ENCODE peak calls at places on chromosome 17, in eight cellular contexts. O, Z, K, U, M, W, P and A are unnamed samples.

GRCh38 chr17:12554251-12554650 is 111.4 kb upstream of the MYOCD start:
- DNase-seq in O (no peak), Z (no peak), K (no peak), U (no peak), M (no peak), W (no peak), P (no peak), A (no peak)

GRCh38 chr17:33864758-33865229 is 390.3 kb upstream of the CCL2 start:
- DNase-seq in O (no peak), Z (no peak), K (no peak), U (no peak), M (no peak), W (no peak), P (no peak), A (no peak)

GRCh38 chr17:29571883-29572681 is 3.6 kb downstream of the TP53I13 start:
- DNase-seq in O (no peak), Z (peak; percentile 56), K (no peak), U (peak; percentile 2), M (no peak), W (no peak), P (peak; percentile 32), A (no peak)

GRCh38 chr17:81030726-81031570 is 4.0 kb upstream of the BAIAP2 start:
- DNase-seq in O (no peak), Z (no peak), K (no peak), U (no peak), M (no peak), W (no peak), P (no peak), A (no peak)

GRCh38 chr17:76878568-76878967 is 10.4 kb downstream of the MGAT5B start:
- DNase-seq in O (no peak), Z (no peak), K (peak; percentile 36), U (no peak), M (no peak), W (no peak), P (no peak), A (no peak)

GRCh38 chr17:56887552-56888467 is 26.0 kb downstream of the TRIM25 start:
- DNase-seq in O (no peak), Z (no peak), K (no peak), U (peak; percentile 54), M (no peak), W (no peak), P (peak; percentile 28), A (no peak)

GRCh38 chr17:32671891-32672290 is 185.1 kb downstream of the CDK5R1 start:
- DNase-seq in O (no peak), Z (peak; percentile 19), K (no peak), U (no peak), M (no peak), W (no peak), P (no peak), A (no peak)

GRCh38 chr17:50947844-50948514 is 81.8 kb upstream of the TOB1 start:
- DNase-seq in O (no peak), Z (no peak), K (no peak), U (peak; percentile 49), M (no peak), W (no peak), P (no peak), A (no peak)

GRCh38 chr17:68908045-68908444 is 47.1 kb downstream of the ABCA8 start:
- DNase-seq in O (no peak), Z (no peak), K (no peak), U (no peak), M (no peak), W (no peak), P (no peak), A (no peak)

GRCh38 chr17:62675260-62675659 is 47.8 kb downstream of the MRC2 start:
- DNase-seq in O (no peak), Z (no peak), K (no peak), U (no peak), M (no peak), W (no peak), P (no peak), A (no peak)

GRCh38 chr17:37571674-37572073 is 37.5 kb downstream of the SYNRG start:
- DNase-seq in O (no peak), Z (no peak), K (no peak), U (no peak), M (no peak), W (no peak), P (no peak), A (no peak)

GRCh38 chr17:76444518-76445311 is 8.2 kb downstream of the UBE2O start:
- DNase-seq in O (no peak), Z (peak; percentile 55), K (peak; percentile 46), U (no peak), M (peak; percentile 73), W (no peak), P (no peak), A (no peak)

GRCh38 chr17:36786867-36787266 is 150.4 kb upstream of the LHX1 start:
- DNase-seq in O (no peak), Z (no peak), K (no peak), U (no peak), M (no peak), W (no peak), P (no peak), A (no peak)

GRCh38 chr17:2453325-2453724 is 52.5 kb upstream of the MNT start:
- DNase-seq in O (no peak), Z (no peak), K (no peak), U (no peak), M (no peak), W (no peak), P (no peak), A (no peak)

GRCh38 chr17:49574945-49575523 is 637 bp upstream of the NXPH3 start:
- DNase-seq in O (no peak), Z (no peak), K (no peak), U (no peak), M (no peak), W (no peak), P (no peak), A (no peak)

GRCh38 chr17:49577651-49577935 is 1.9 kb downstream of the NXPH3 start:
- DNase-seq in O (no peak), Z (no peak), K (no peak), U (no peak), M (no peak), W (no peak), P (no peak), A (no peak)

GRCh38 chr17:49576906-49577650 is 1.4 kb downstream of the NXPH3 start:
- DNase-seq in O (no peak), Z (no peak), K (no peak), U (no peak), M (no peak), W (no peak), P (peak; percentile 5), A (no peak)

GRCh38 chr17:49575524-49576120 is at the start of gene NXPH3:
- DNase-seq in O (peak; percentile 64), Z (peak; percentile 77), K (peak; percentile 75), U (no peak), M (peak; percentile 88), W (peak; percentile 91), P (peak; percentile 82), A (no peak)

DNA sequence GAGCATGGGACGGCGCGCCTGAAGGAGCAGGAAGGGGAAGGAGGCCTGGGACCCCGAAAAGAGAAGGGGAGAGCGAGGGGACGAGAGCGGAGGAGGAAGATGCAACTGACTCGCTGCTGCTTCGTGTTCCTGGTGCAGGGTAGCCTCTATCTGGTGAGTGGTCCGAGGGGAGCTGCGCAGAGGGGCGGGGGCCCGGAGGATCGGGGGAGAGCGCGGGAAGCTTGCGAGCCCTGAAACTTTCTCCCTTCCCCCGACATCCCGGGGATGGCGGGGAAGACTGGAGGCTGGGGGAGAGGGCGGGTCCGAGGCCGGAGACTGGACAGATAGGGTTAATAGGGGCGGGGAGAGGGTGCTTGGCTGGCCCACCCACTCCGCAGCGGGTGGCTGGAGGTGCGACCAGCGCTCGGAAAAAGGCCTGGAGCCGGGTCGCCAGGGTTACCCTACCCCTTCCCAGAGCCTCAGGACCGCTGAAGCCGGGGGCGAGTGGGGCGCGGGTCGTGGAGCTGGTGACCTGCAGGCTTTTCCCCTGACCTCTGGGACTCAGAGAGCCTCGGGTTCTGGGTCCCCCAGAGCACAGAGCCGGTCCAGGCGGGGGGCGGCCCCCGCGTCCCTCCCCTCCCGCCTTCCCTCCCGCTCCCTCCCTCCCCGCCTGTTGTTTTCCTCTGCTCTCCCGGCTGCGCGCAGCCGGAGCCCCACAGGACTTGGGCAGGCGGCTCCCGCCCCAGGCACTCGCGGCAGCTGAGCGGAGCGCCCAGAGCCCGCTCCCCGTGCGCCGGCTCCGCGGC is 642 bp downstream of the NXPH3 start:
- DNase-seq in O (no peak), Z (peak; percentile 78), K (peak; percentile 56), U (no peak), M (peak; percentile 82), W (peak; percentile 85), P (peak; percentile 68), A (no peak)
- TF ChIP-seq EZH2 in O (no peak), Z (peak; percentile 37), K (no peak), U (peak; percentile 94), M (no peak), W (peak; percentile 27), P (no peak), A (no peak)

GRCh38 chr17:65479282-65479681 is 82.2 kb downstream of the AXIN2 start:
- DNase-seq in O (no peak), Z (no peak), K (no peak), U (no peak), M (no peak), W (no peak), P (no peak), A (no peak)
- TF ChIP-seq EZH2 in O (no peak), Z (no peak), K (no peak), U (no peak), M (no peak), W (no peak), P (no peak), A (no peak)

DNA sequence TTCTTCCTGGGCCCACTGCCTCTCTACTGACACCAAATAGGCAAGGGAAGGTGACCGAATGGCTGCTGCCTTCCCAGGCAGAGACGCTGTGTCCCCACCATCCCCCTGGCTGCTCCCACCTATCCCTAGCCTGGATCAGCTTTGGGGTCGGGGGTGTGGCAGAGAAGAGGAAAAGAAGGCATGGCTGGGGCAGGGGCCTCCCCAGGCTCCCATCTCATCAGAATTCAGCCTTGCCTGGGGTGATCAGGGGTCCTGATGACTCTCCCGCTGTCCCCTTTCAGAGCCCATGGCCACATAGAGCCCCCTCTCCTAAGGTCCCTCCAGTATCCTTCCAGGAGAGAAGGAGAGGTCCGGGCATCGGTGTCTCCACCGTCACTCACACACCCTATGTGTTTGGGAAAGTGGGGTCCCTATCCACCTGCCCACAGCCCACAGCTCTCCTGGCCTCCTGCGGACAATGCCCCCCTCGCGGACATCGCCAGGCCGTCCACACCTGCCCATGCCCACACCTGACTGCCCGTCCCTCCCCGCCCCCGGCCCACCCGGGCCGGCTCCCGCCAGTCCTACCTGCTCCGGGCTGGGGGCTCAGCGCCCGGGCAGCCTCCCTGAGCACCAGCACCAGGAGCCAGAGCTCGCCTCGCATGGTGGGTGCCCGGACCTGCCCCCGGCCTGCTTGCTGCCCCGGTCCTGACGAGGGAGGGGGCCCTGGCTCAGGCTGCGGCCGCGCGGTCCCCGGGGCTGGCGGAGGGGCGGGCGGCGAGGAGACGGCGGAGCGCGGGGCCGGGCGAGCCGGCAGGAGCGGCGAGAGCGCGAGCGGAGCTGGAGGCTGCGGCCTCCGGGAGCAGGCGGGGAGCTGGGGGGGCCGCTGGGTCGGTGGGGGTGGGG is at the start of gene PLXDC1:
- DNase-seq in O (no peak), Z (peak; percentile 48), K (no peak), U (no peak), M (no peak), W (peak; percentile 69), P (peak; percentile 47), A (no peak)
- TF ChIP-seq EZH2 in O (no peak), Z (no peak), K (no peak), U (no peak), M (no peak), W (peak; percentile 50), P (no peak), A (peak; percentile 32)

GRCh38 chr17:73166731-73167581 is 2.1 kb downstream of the SSTR2 start:
- DNase-seq in O (peak; percentile 92), Z (peak; percentile 23), K (no peak), U (no peak), M (no peak), W (no peak), P (no peak), A (no peak)
- TF ChIP-seq EZH2 in O (no peak), Z (no peak), K (no peak), U (no peak), M (no peak), W (no peak), P (no peak), A (no peak)